ENCODE peak calls at places on chromosomes 6 and 20, in seven cellular contexts. D is K562, S is A549, H is IMR-90, I is H1, C is HCT116, Y is HepG2. R is an unnamed sample.

GRCh38 chr6:170135041-170135440 is 155.8 kb downstream of the DLL1 start:
- DNase-seq in H (no peak), I (no peak), S (no peak), Y (no peak), D (no peak), C (no peak), R (no peak)

GRCh38 chr20:24634855-24635254 is 165.4 kb downstream of the SYNDIG1 start:
- DNase-seq in I (no peak), C (peak), H (peak), S (peak), D (peak), Y (peak), R (no peak)

GRCh38 chr6:149482542-149483261 is 2.1 kb downstream of the ZC3H12D start:
- DNase-seq in S (no peak), C (no peak), H (no peak), I (no peak), Y (no peak), D (no peak), R (no peak)

GRCh38 chr6:161346717-161347504 is 73.0 kb upstream of the AGPAT4 start:
- DNase-seq in C (no peak), I (no peak), H (no peak), S (no peak), Y (no peak), D (no peak), R (no peak)

GRCh38 chr6:72861935-72862432 is 240.1 kb downstream of the KCNQ5 start:
- DNase-seq in C (no peak), Y (no peak), H (peak), D (no peak), I (no peak), S (no peak), R (peak)

GRCh38 chr20:46119028-46119546 is 973 bp downstream of the CD40 start:
- DNase-seq in D (no peak), Y (no peak), I (no peak), C (no peak), S (no peak), H (no peak), R (peak)

GRCh38 chr6:52410979-52411378 is 9.2 kb upstream of the EFHC1 start:
- DNase-seq in Y (no peak), D (no peak), H (peak), I (no peak), C (no peak), S (no peak), R (no peak)

GRCh38 chr20:49615401-49616153 is 47.6 kb upstream of the PTGIS start:
- DNase-seq in Y (peak), H (no peak), I (no peak), C (no peak), D (no peak), S (peak), R (no peak)

GRCh38 chr6:126625019-126625418 is 285.1 kb downstream of the CENPW start:
- DNase-seq in S (peak), C (no peak), Y (no peak), H (peak), I (no peak), D (no peak), R (no peak)

GRCh38 chr6:131807644-131808459 is at the start of gene ENPP1:
- DNase-seq in Y (peak), S (peak), C (peak), D (peak), H (peak), I (no peak), R (no peak)

GRCh38 chr20:51380401-51381385 is 161.8 kb downstream of the NFATC2 start:
- DNase-seq in D (peak), S (no peak), C (no peak), I (no peak), H (no peak), Y (no peak), R (no peak)

GRCh38 chr6:154539593-154540269 is 29.2 kb upstream of the CNKSR3 start:
- DNase-seq in C (no peak), I (no peak), D (no peak), H (no peak), Y (no peak), S (no peak), R (no peak)

GRCh38 chr6:17022604-17023003 is 79.2 kb upstream of the STMND1 start:
- DNase-seq in D (no peak), C (no peak), S (no peak), Y (no peak), H (no peak), I (no peak), R (peak)

GRCh38 chr20:47348539-47349142 is 7.9 kb downstream of the ZMYND8 start:
- DNase-seq in S (no peak), I (no peak), D (no peak), C (no peak), H (no peak), Y (no peak), R (no peak)

GRCh38 chr6:15254074-15254975 is 8.5 kb downstream of the JARID2 start:
- DNase-seq in D (peak), I (no peak), S (peak), Y (peak), H (no peak), C (no peak), R (peak)

GRCh38 chr6:22078802-22079545 is 217.9 kb downstream of the PRL start:
- DNase-seq in S (no peak), C (no peak), D (no peak), Y (no peak), I (peak), H (no peak), R (no peak)

GRCh38 chr6:148415511-148416286 is 73.1 kb downstream of the SASH1 start:
- DNase-seq in D (no peak), H (no peak), S (no peak), C (no peak), Y (no peak), I (no peak), R (no peak)

GRCh38 chr6:47235964-47236760 is 73.5 kb downstream of the TNFRSF21 start:
- DNase-seq in S (no peak), C (no peak), I (no peak), D (peak), H (no peak), Y (no peak), R (no peak)

GRCh38 chr20:43570496-43570895 is 11.7 kb downstream of the SGK2 start:
- DNase-seq in H (no peak), Y (no peak), D (no peak), I (no peak), S (no peak), C (no peak), R (no peak)

GRCh38 chr20:62066339-62066982 is 780 bp upstream of the TAF4 start:
- DNase-seq in Y (peak), I (peak), S (peak), D (peak), C (no peak), H (no peak), R (no peak)

GRCh38 chr20:12058201-12058600 is 140.5 kb downstream of the BTBD3 start:
- DNase-seq in D (no peak), H (no peak), S (no peak), C (no peak), I (no peak), Y (no peak), R (no peak)

GRCh38 chr20:61310954-61311353 is 58.9 kb downstream of the CDH4 start:
- DNase-seq in I (no peak), H (no peak), D (no peak), C (no peak), S (peak), Y (no peak), R (no peak)

GRCh38 chr20:48047453-48047852 is 262.2 kb upstream of the SULF2 start:
- DNase-seq in Y (no peak), H (no peak), C (no peak), S (no peak), D (no peak), I (no peak), R (no peak)

GRCh38 chr20:4814696-4815252 is 93.1 kb downstream of the PRND start:
- DNase-seq in I (no peak), C (no peak), D (no peak), Y (no peak), S (no peak), H (no peak), R (peak)

GRCh38 chr6:32370510-32370909 is 1.2 kb downstream of the TSBP1 start:
- DNase-seq in Y (no peak), D (no peak), C (no peak), H (no peak), S (no peak), I (no peak), R (no peak)

GRCh38 chr6:157929076-157929475 is 52.6 kb upstream of the SYNJ2 start:
- DNase-seq in H (no peak), D (no peak), S (no peak), I (no peak), Y (no peak), C (no peak), R (no peak)

GRCh38 chr6:106847116-106847515 is 127.4 kb downstream of the CD24 start:
- DNase-seq in I (no peak), Y (no peak), D (peak), S (no peak), C (no peak), H (no peak), R (peak)

GRCh38 chr20:4637081-4637797 is 84.5 kb upstream of the PRND start:
- DNase-seq in C (no peak), I (no peak), D (no peak), H (peak), S (no peak), Y (no peak), R (no peak)

GRCh38 chr6:33118525-33119123 is 42.8 kb downstream of the HLA-DPB1 start:
- DNase-seq in I (no peak), D (peak), S (peak), H (peak), Y (peak), C (peak), R (no peak)

GRCh38 chr6:35259946-35260626 is 551 bp downstream of the ZNF76 start:
- DNase-seq in D (peak), S (peak), C (peak), I (peak), Y (peak), H (peak), R (peak)

GRCh38 chr6:43290905-43291355 is 7.1 kb upstream of the SLC22A7 start:
- DNase-seq in Y (peak), I (no peak), C (no peak), S (no peak), H (no peak), D (no peak), R (no peak)

GRCh38 chr6:113672691-113673149 is 184.4 kb upstream of the MARCKS start:
- DNase-seq in Y (peak), S (no peak), H (peak), D (no peak), I (no peak), C (no peak), R (no peak)

GRCh38 chr20:48339147-48339985 is 488.4 kb downstream of the PREX1 start:
- DNase-seq in D (peak), S (no peak), H (peak), I (no peak), C (no peak), Y (no peak), R (peak)

GRCh38 chr6:797479-798077 is 104.6 kb upstream of the EXOC2 start:
- DNase-seq in I (no peak), Y (peak), H (peak), D (peak), S (peak), C (peak), R (no peak)

GRCh38 chr20:59670786-59671492 is 66.6 kb downstream of the PHACTR3 start:
- DNase-seq in C (no peak), I (no peak), D (no peak), Y (no peak), S (no peak), H (no peak), R (no peak)

GRCh38 chr6:158960046-158960445 is 40.0 kb downstream of the RSPH3 start:
- DNase-seq in Y (no peak), D (no peak), C (no peak), I (no peak), S (no peak), H (no peak), R (no peak)

GRCh38 chr6:158959552-158959951 is 40.5 kb downstream of the RSPH3 start:
- DNase-seq in H (no peak), I (no peak), Y (no peak), C (no peak), S (no peak), D (no peak), R (no peak)

GRCh38 chr6:158955265-158955664 is 44.7 kb downstream of the RSPH3 start:
- DNase-seq in S (no peak), Y (no peak), D (no peak), I (no peak), H (no peak), C (no peak), R (no peak)

GRCh38 chr6:158962371-158962770 is 37.6 kb downstream of the RSPH3 start:
- DNase-seq in C (no peak), S (no peak), H (no peak), Y (no peak), D (no peak), I (no peak), R (no peak)

GRCh38 chr6:158958504-158959386 is 41.3 kb downstream of the RSPH3 start:
- DNase-seq in C (no peak), S (no peak), H (no peak), I (no peak), Y (peak), D (no peak), R (no peak)
- TF ChIP-seq CEBPB in C (no peak), S (no peak), H (no peak), I (no peak), Y (no peak), D (no peak), R (no peak)

DNA sequence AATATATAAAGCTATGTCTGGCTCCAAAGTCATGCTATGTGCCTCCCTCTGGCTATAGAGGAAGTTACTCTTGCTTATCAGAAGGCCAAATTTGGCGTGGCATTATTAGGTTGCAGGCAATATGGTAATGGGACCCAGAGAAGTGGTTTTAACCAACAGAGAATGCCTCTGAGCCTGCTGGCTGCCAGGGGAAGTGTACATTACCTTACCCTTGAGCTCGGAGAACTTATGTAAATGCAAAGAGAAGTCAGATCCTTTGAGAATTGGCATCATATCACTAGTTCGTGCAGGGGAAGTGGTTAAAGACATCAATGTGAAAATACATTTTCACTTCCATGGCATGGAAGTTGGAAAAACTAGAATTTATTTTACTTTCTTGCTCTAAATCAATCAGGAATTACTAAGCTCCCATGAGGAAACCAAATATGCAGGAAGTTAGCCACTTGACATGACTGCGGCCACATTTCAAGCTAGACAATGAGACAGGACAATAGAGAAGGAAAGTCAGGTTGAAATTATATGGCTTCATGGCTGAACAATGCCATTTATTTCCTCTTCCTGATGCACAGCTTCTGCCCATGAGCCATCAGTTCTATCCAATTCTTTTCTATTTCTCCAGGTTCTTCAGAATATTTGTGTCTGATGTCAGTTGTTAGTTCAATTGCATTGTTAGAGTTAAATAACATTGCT is 134.0 kb upstream of the PHACTR1 start:
- DNase-seq in H (no peak), D (no peak), I (no peak), Y (no peak), S (no peak), C (no peak), R (no peak)
- TF ChIP-seq CEBPB in H (no peak), D (no peak), I (no peak), Y (no peak), S (no peak), C (no peak), R (no peak)

GRCh38 chr6:137872071-137872470 is 5.0 kb downstream of the TNFAIP3 start:
- DNase-seq in S (no peak), D (no peak), I (no peak), C (no peak), H (peak), Y (no peak), R (no peak)

GRCh38 chr6:137870744-137871247 is 3.7 kb downstream of the TNFAIP3 start:
- DNase-seq in D (no peak), Y (peak), I (no peak), S (no peak), H (peak), C (no peak), R (no peak)

GRCh38 chr6:137870286-137870685 is 3.2 kb downstream of the TNFAIP3 start:
- DNase-seq in S (no peak), C (no peak), Y (no peak), H (no peak), D (no peak), I (no peak), R (no peak)

GRCh38 chr6:137869781-137870180 is 2.7 kb downstream of the TNFAIP3 start:
- DNase-seq in H (no peak), Y (no peak), S (no peak), I (no peak), C (no peak), D (no peak), R (no peak)

DNA sequence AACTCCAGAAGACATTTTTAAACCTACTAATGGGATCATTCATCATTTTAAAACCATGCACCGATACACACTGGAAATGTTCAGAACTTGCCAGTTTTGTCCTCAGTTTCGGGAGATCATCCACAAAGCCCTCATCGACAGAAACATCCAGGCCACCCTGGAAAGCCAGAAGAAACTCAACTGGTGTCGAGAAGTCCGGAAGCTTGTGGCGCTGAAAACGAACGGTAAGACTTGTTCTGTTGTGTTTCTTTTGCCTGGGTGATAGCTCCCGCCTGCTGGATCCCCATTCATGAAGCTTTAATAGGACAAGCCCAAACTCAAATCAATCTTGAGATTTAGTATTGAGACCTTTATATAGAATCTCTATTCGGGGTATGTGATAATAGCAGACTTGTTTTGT is 4.2 kb downstream of the TNFAIP3 start:
- DNase-seq in D (no peak), H (no peak), Y (no peak), C (no peak), S (no peak), I (no peak), R (no peak)
- TF ChIP-seq CEBPB in D (no peak), H (no peak), Y (no peak), C (no peak), S (no peak), I (no peak), R (no peak)

GRCh38 chr6:70708448-70708847 is 40.8 kb downstream of the SMAP1 start:
- DNase-seq in H (no peak), Y (no peak), D (no peak), S (no peak), C (no peak), I (no peak), R (no peak)
- TF ChIP-seq CEBPB in H (no peak), Y (no peak), D (no peak), S (no peak), C (no peak), I (no peak), R (no peak)

GRCh38 chr20:3121271-3121911 is 36.9 kb upstream of the AVP start:
- DNase-seq in D (no peak), Y (no peak), H (no peak), C (no peak), S (no peak), I (no peak), R (no peak)
- TF ChIP-seq CEBPB in D (no peak), Y (no peak), H (no peak), C (no peak), S (no peak), I (no peak), R (no peak)

GRCh38 chr20:33791959-33792597 is 19.1 kb upstream of the CHMP4B start:
- DNase-seq in D (peak), Y (peak), I (peak), C (no peak), H (peak), S (peak), R (no peak)
- TF ChIP-seq CEBPB in D (no peak), Y (no peak), I (no peak), C (no peak), H (no peak), S (no peak), R (no peak)

R was measured in GM12878.